ENCODE peak calls at places on chromosomes 5 and 9, in four cellular contexts. G is SW480, V is RWPE1, R is HCEC 1CT. X is an unnamed sample.

GRCh38 chr9:127739614-127740322 is 4.7 kb upstream of the TOR2A start:
- DNase-seq in G (no peak), R (no peak), V (no peak), X (no peak)

GRCh38 chr5:3595102-3595961 is at the start of gene IRX1:
- DNase-seq in R (no peak), V (no peak), G (no peak), X (no peak)

GRCh38 chr9:70101265-70101664 is 57.6 kb downstream of the MAMDC2 start:
- DNase-seq in V (no peak), R (peak; percentile 58), G (no peak), X (no peak)

GRCh38 chr9:83569326-83569725 is 31.1 kb upstream of the FRMD3 start:
- DNase-seq in R (no peak), G (no peak), V (no peak), X (no peak)

GRCh38 chr5:124736111-124736813 is 10.2 kb downstream of the ZNF608 start:
- DNase-seq in G (no peak), R (peak; percentile 89), V (no peak), X (no peak)

GRCh38 chr5:134567651-134568338 is 42.3 kb downstream of the JADE2 start:
- DNase-seq in R (peak; percentile 92), V (no peak), G (no peak), X (no peak)

GRCh38 chr9:128422783-128423150 is 2.1 kb downstream of the CERCAM start:
- DNase-seq in R (no peak), G (no peak), V (no peak), X (no peak)

GRCh38 chr9:87285183-87285582 is 212.5 kb upstream of the DAPK1 start:
- DNase-seq in G (no peak), R (no peak), V (no peak), X (no peak)

GRCh38 chr9:117744856-117745389 is 40.7 kb downstream of the TLR4 start:
- DNase-seq in R (no peak), V (peak; percentile 16), G (no peak), X (no peak)

GRCh38 chr5:56848206-56848605 is 32.9 kb downstream of the MAP3K1 start:
- DNase-seq in R (no peak), V (no peak), G (no peak), X (no peak)

GRCh38 chr9:108812388-108812787 is 43.4 kb downstream of the ACTL7B start:
- DNase-seq in R (no peak), V (no peak), G (no peak), X (no peak)

GRCh38 chr9:110538621-110539020 is 40.9 kb downstream of the SVEP1 start:
- DNase-seq in V (no peak), R (peak; percentile 56), G (no peak), X (no peak)

GRCh38 chr9:113350338-113350672 is 964 bp downstream of the BSPRY start:
- DNase-seq in R (no peak), V (no peak), G (no peak), X (no peak)

GRCh38 chr9:23630488-23630887 is 195.6 kb downstream of the ELAVL2 start:
- DNase-seq in V (no peak), R (no peak), G (no peak), X (no peak)

GRCh38 chr9:98457696-98458370 is 202.4 kb upstream of the TBC1D2 start:
- DNase-seq in G (no peak), V (no peak), R (no peak), X (no peak)

GRCh38 chr9:72204062-72204461 is 54.8 kb downstream of the GDA start:
- DNase-seq in G (no peak), V (no peak), R (no peak), X (no peak)

GRCh38 chr9:79741381-79741780 is 169.6 kb downstream of the TLE4 start:
- DNase-seq in R (no peak), G (no peak), V (no peak), X (no peak)

GRCh38 chr5:76372320-76373054 is 30.6 kb upstream of the IQGAP2 start:
- DNase-seq in G (peak; percentile 90), V (peak; percentile 96), R (peak; percentile 93), X (peak; percentile 92)

X was measured in HTR-8/SVneo.